ENCODE peak calls at places on chromosomes 6 and 20, in five cellular contexts. Z is PC-3, W is uterus, N is ovary, G is MM.1S. I is an unnamed sample.

GRCh38 chr6:29845405-29846006 is 17.9 kb downstream of the HLA-G start:
- DNase-seq in W (no peak), Z (peak; percentile 77), G (no peak), N (no peak), I (no peak)

GRCh38 chr20:3563548-3564177 is 92.8 kb downstream of the ATRN start:
- DNase-seq in Z (peak; percentile 73), G (peak; percentile 46), W (no peak), N (no peak), I (peak; percentile 62)

GRCh38 chr6:64949257-64949656 is 757.8 kb downstream of the EYS start:
- DNase-seq in G (no peak), W (no peak), Z (no peak), N (no peak), I (no peak)

GRCh38 chr20:46311039-46311650 is 2.8 kb upstream of the CDH22 start:
- DNase-seq in N (no peak), W (no peak), G (no peak), Z (peak; percentile 49), I (peak; percentile 49)

GRCh38 chr6:71190809-71191208 is 97.8 kb upstream of the OGFRL1 start:
- DNase-seq in N (no peak), Z (peak; percentile 58), W (no peak), G (peak; percentile 22), I (no peak)

GRCh38 chr20:3312940-3313656 is 74.1 kb upstream of the SLC4A11 start:
- DNase-seq in W (no peak), G (no peak), Z (peak; percentile 9), N (no peak), I (peak; percentile 73)

GRCh38 chr20:62032606-62033368 is 32.9 kb downstream of the TAF4 start:
- DNase-seq in Z (no peak), N (no peak), G (no peak), W (no peak), I (peak; percentile 80)

GRCh38 chr20:35953411-35954199 is 697 bp downstream of the SCAND1 start:
- DNase-seq in W (no peak), Z (peak; percentile 24), G (peak; percentile 48), N (no peak), I (peak; percentile 68)

GRCh38 chr20:45251884-45252571 is 2.3 kb downstream of the SLPI start:
- DNase-seq in W (no peak), N (no peak), G (no peak), Z (no peak), I (no peak)

GRCh38 chr6:11654876-11655275 is 117.3 kb downstream of the TMEM170B start:
- DNase-seq in G (no peak), Z (no peak), N (no peak), W (no peak), I (peak; percentile 69)

GRCh38 chr6:150930816-150931215 is 65.3 kb downstream of the MTHFD1L start:
- DNase-seq in W (no peak), N (no peak), Z (peak; percentile 30), G (no peak), I (peak; percentile 88)

GRCh38 chr6:105900120-105900937 is 185.8 kb upstream of the PRDM1 start:
- DNase-seq in N (no peak), W (no peak), Z (no peak), G (no peak), I (peak; percentile 50)

GRCh38 chr20:42708261-42708660 is 481.4 kb downstream of the PTPRT start:
- DNase-seq in Z (no peak), G (no peak), N (no peak), W (no peak), I (no peak)

GRCh38 chr20:36908603-36909002 is 32.7 kb downstream of the TLDC2 start:
- DNase-seq in G (no peak), Z (no peak), W (no peak), N (no peak), I (no peak)

GRCh38 chr6:2324166-2324953 is 79.0 kb upstream of the GMDS start:
- DNase-seq in N (no peak), G (no peak), Z (no peak), W (no peak), I (no peak)

GRCh38 chr6:8657522-8657921 is 222.2 kb upstream of the SLC35B3 start:
- DNase-seq in N (no peak), Z (no peak), W (no peak), G (no peak), I (no peak)

GRCh38 chr20:63951398-63952209 is 4.6 kb downstream of the UCKL1 start:
- DNase-seq in Z (no peak), N (peak; percentile 56), G (peak; percentile 71), W (no peak), I (no peak)

GRCh38 chr20:44093249-44093582 is 93.8 kb downstream of the JPH2 start:
- DNase-seq in Z (no peak), W (no peak), G (no peak), N (no peak), I (no peak)

GRCh38 chr20:32626859-32627636 is 41.9 kb upstream of the NOL4L start:
- DNase-seq in G (no peak), Z (no peak), N (no peak), W (no peak), I (peak; percentile 73)

GRCh38 chr20:24560571-24561485 is 91.4 kb downstream of the SYNDIG1 start:
- DNase-seq in Z (no peak), G (peak; percentile 80), W (no peak), N (no peak), I (no peak)

GRCh38 chr6:150632785-150633465 is 33.2 kb downstream of the PLEKHG1 start:
- DNase-seq in G (peak; percentile 20), N (no peak), W (no peak), Z (no peak), I (peak; percentile 9)

GRCh38 chr20:37903317-37904007 is 535 bp downstream of the VSTM2L start:
- DNase-seq in G (no peak), W (no peak), N (no peak), Z (no peak), I (peak; percentile 77)

GRCh38 chr20:4864292-4864691 is 137.0 kb downstream of the SLC23A2 start:
- DNase-seq in Z (peak; percentile 61), G (no peak), N (no peak), W (no peak), I (peak; percentile 50)

DNA sequence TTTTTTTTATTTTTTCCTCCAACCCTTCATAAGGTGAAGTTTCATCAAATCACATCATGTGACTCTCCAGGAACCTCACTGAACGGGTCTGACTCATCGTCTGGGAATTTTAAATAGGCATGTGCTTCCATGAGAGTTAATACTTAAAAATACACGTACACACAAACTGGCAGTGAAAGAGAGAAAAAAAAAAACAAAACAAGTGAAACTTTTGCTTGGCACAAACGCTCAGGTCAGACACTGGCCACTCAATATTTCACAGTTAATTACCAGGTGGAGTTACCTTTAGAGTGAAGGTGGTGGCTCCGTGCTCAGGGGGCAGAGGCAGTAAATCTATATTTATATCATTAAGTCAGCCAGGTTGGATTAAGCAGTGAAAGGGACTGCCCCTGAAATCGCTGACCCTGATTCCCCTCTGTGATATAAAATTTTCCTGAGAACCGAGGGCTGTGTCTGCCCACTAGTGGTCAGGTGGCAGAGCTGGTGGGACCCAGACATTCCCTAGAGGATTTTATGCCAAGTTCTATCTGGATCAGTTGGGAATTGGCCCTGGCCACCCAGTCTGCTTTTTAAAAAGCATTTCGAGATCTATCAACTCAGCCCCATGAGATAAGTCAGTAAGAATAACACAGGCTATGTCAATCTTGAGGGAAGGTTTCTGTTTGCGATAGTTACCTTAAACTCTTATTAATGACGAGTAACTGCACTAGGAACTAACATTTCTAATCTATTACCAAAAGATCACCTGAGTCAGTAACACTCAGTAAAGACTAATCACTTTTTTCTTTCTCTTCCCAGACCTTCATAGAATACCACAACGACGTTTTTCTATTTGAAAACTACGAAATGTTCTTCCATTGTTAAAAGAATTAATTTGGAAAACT is 259.1 kb downstream of the HDGFL1 start:
- DNase-seq in G (no peak), Z (peak; percentile 97), N (peak; percentile 28), W (peak; percentile 39), I (peak; percentile 93)
- H3K27ac ChIP-seq in G (no peak overlapping the region), Z (peak overlapping the region; percentile 77), N (no peak overlapping the region), W (peak overlapping the region; percentile 73), I (peak overlapping the region; percentile 90)

GRCh38 chr6:21187485-21187884 is 406.1 kb upstream of the SOX4 start:
- DNase-seq in W (no peak), N (no peak), Z (no peak), G (no peak), I (no peak)

GRCh38 chr6:21193790-21194189 is 399.8 kb upstream of the SOX4 start:
- DNase-seq in W (no peak), G (no peak), N (no peak), Z (no peak), I (no peak)

GRCh38 chr6:21189721-21190120 is 403.8 kb upstream of the SOX4 start:
- DNase-seq in W (no peak), G (no peak), N (no peak), Z (no peak), I (no peak)

GRCh38 chr6:21188505-21189223 is 404.9 kb upstream of the SOX4 start:
- DNase-seq in W (no peak), N (no peak), G (peak; percentile 6), Z (no peak), I (no peak)

GRCh38 chr6:21190701-21191588 is 402.6 kb upstream of the SOX4 start:
- DNase-seq in N (no peak), W (no peak), Z (no peak), G (no peak), I (no peak)
- H3K27ac ChIP-seq in N (no peak overlapping the region), W (no peak overlapping the region), Z (no peak overlapping the region), G (no peak overlapping the region), I (peak overlapping the region; percentile 3)

DNA sequence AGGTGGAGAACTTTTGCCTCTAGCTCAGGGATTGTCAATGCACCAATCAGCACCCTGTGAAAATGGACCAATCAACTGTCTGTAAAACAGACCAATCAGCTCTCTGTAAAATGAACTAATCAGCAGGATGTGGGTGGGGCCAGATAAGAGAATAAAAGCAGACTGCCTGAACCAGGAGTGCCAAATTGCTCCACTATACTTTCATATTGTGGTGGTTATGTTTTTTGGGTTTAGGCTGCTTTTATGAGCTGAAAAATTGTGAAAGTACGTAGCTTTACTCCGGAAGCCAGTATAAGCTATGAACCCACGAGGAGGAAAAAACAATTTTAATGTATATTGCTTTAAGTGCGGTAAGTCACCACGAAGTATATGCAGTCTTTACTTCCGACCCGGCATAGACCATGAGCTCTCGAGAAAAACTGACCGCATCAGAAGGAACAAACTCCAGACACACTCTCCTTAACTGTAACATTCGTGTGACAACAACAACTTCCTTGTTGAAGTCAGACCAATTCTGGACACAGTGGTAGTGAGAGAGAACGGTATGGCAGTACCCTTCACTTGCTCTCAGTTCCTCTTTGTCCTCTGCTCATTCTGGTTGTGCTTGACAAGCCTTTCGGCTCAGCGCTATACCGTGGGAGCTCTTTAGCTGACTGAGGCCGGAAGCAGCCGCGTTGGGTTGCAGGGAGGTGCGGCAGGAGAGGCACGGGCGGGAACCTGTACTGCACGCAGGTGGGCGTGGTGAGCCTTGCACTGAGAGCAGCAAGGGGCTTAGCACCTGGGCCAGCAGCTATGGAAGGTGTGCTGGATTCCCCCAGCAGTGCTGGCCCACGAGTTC is 81.9 kb upstream of the E2F3 start:
- DNase-seq in G (peak; percentile 81), W (no peak), Z (no peak), N (no peak), I (no peak)
- H3K27ac ChIP-seq in G (peak overlapping the region; percentile 94), W (no peak overlapping the region), Z (no peak overlapping the region), N (no peak overlapping the region), I (no peak overlapping the region)

GRCh38 chr6:47180633-47181032 is 129.1 kb downstream of the TNFRSF21 start:
- DNase-seq in Z (peak; percentile 95), W (no peak), N (no peak), G (no peak), I (peak; percentile 4)
- H3K27ac ChIP-seq in Z (peak overlapping the region; percentile 70), W (no peak overlapping the region), N (no peak overlapping the region), G (no peak overlapping the region), I (no peak overlapping the region)

GRCh38 chr6:128516514-128516898 is 3.9 kb downstream of the PTPRK start:
- DNase-seq in G (peak; percentile 6), W (no peak), N (no peak), Z (peak; percentile 54), I (no peak)
- H3K27ac ChIP-seq in G (no peak overlapping the region), W (peak overlapping the region; percentile 53), N (no peak overlapping the region), Z (peak overlapping the region; percentile 49), I (peak overlapping the region; percentile 32)